ENCODE peak calls at places on chromosomes 16 and 17, in five cellular contexts. X, Y, O, W and Z are unnamed samples.

GRCh38 chr17:51487947-51488346 is 227.6 kb downstream of the UTP18 start:
- DNase-seq in X (no peak), Y (no peak), O (peak), W (peak), Z (peak)

GRCh38 chr17:80919331-80920284 is 72.0 kb upstream of the CHMP6 start:
- DNase-seq in X (no peak), Y (no peak), O (no peak), W (no peak), Z (no peak)

GRCh38 chr17:16363749-16364536 is 10.7 kb upstream of the CENPV start:
- DNase-seq in X (peak), Y (no peak), O (peak), W (peak), Z (peak)

GRCh38 chr16:56401482-56401881 is 23.9 kb downstream of the AMFR start:
- DNase-seq in X (no peak), Y (no peak), O (no peak), W (peak), Z (no peak)

GRCh38 chr17:82097187-82097918 is 683 bp downstream of the FASN start:
- DNase-seq in X (no peak), Y (no peak), O (peak), W (peak), Z (no peak)

GRCh38 chr16:67718668-67719047 is 458 bp downstream of the GFOD2 start:
- DNase-seq in X (no peak), Y (no peak), O (no peak), W (peak), Z (no peak)

GRCh38 chr17:1142503-1143095 is 37.2 kb downstream of the ABR start:
- DNase-seq in X (no peak), Y (no peak), O (no peak), W (no peak), Z (no peak)

GRCh38 chr17:34755981-34756669 is 176.7 kb downstream of the TMEM132E start:
- DNase-seq in X (no peak), Y (no peak), O (no peak), W (no peak), Z (no peak)

GRCh38 chr16:15996432-15997109 is 47.2 kb downstream of the ABCC1 start:
- DNase-seq in X (no peak), Y (no peak), O (peak), W (peak), Z (no peak)

GRCh38 chr17:18377437-18378204 is at the start of gene EVPLL:
- DNase-seq in X (no peak), Y (no peak), O (peak), W (no peak), Z (no peak)

GRCh38 chr17:75809631-75810111 is 25.1 kb downstream of the UNK start:
- DNase-seq in X (no peak), Y (no peak), O (no peak), W (no peak), Z (no peak)

GRCh38 chr17:11922634-11923033 is 74.6 kb downstream of the ZNF18 start:
- DNase-seq in X (no peak), Y (no peak), O (no peak), W (no peak), Z (no peak)

GRCh38 chr16:88532434-88533241 is 37.6 kb upstream of the ZC3H18 start:
- DNase-seq in X (no peak), Y (no peak), O (no peak), W (no peak), Z (no peak)

GRCh38 chr16:53089434-53090270 is 34.9 kb downstream of the CHD9 start:
- DNase-seq in X (no peak), Y (no peak), O (peak), W (peak), Z (no peak)

GRCh38 chr17:13337864-13338371 is 263.8 kb downstream of the HS3ST3A1 start:
- DNase-seq in X (no peak), Y (no peak), O (peak), W (peak), Z (peak)

GRCh38 chr16:24013733-24014645 is 178.2 kb downstream of the PRKCB start:
- DNase-seq in X (no peak), Y (no peak), O (peak), W (no peak), Z (peak)

GRCh38 chr16:89122322-89122831 is 28.7 kb downstream of the ACSF3 start:
- DNase-seq in X (no peak), Y (no peak), O (no peak), W (no peak), Z (peak)

GRCh38 chr16:81688182-81688581 is 90.9 kb upstream of the PLCG2 start:
- DNase-seq in X (no peak), Y (no peak), O (no peak), W (no peak), Z (no peak)

GRCh38 chr16:72823961-72824490 is 223.9 kb downstream of the ZFHX3 start:
- DNase-seq in X (no peak), Y (no peak), O (no peak), W (no peak), Z (no peak)

GRCh38 chr17:38867179-38867994 is 2.5 kb upstream of the LASP1 start:
- DNase-seq in X (no peak), Y (no peak), O (peak), W (peak), Z (peak)

GRCh38 chr17:77810536-77810935 is 148.0 kb upstream of the TNRC6C start:
- DNase-seq in X (no peak), Y (no peak), O (peak), W (peak), Z (no peak)

GRCh38 chr16:719815-720506 is 985 bp upstream of the ANTKMT start:
- DNase-seq in X (no peak), Y (no peak), O (no peak), W (peak), Z (no peak)

GRCh38 chr17:28707339-28707720 is 4.4 kb downstream of the PROCA1 start:
- DNase-seq in X (no peak), Y (no peak), O (no peak), W (no peak), Z (no peak)

GRCh38 chr17:81537343-81537855 is 9.2 kb downstream of the FSCN2 start:
- DNase-seq in X (no peak), Y (no peak), O (peak), W (peak), Z (peak)

GRCh38 chr16:10579965-10580918 is at the start of gene EMP2:
- DNase-seq in X (no peak), Y (no peak), O (peak), W (peak), Z (peak)